ENCODE peak calls at places on chromosomes 16 and 17, in four cellular contexts. P is K562, O is GM12878, X is HepG2. L is an unnamed sample.

GRCh38 chr16:11964761-11965539 is at the start of gene TNFRSF17:
- DNase-seq in P (no peak), O (peak), X (no peak), L (no peak)

GRCh38 chr16:8937803-8938202 is 25.9 kb downstream of the USP7 start:
- DNase-seq in P (no peak), O (no peak), X (no peak), L (no peak)

GRCh38 chr17:32763855-32764439 is 113.0 kb downstream of the MYO1D start:
- DNase-seq in P (no peak), O (no peak), X (no peak), L (no peak)

GRCh38 chr17:50259484-50260324 is 14.6 kb upstream of the TMEM92 start:
- DNase-seq in P (peak), O (no peak), X (no peak), L (peak)

GRCh38 chr17:77306790-77307478 is 166.2 kb downstream of the SEC14L1 start:
- DNase-seq in P (no peak), O (no peak), X (peak), L (no peak)

GRCh38 chr17:81035389-81036127 is 607 bp downstream of the BAIAP2 start:
- DNase-seq in P (no peak), O (no peak), X (no peak), L (no peak)

GRCh38 chr17:40818343-40818732 is 4.1 kb downstream of the KRT10 start:
- DNase-seq in P (no peak), O (no peak), X (no peak), L (no peak)

GRCh38 chr17:40463122-40463550 is 19.9 kb downstream of the IGFBP4 start:
- DNase-seq in P (no peak), O (no peak), X (no peak), L (no peak)

GRCh38 chr16:56866955-56867830 is 2.2 kb downstream of the SLC12A3 start:
- DNase-seq in P (peak), O (no peak), X (peak), L (peak)

GRCh38 chr17:46950997-46951621 is 27.9 kb downstream of the RPRML start:
- DNase-seq in P (no peak), O (no peak), X (no peak), L (no peak)

GRCh38 chr16:84598391-84598750 is 19.5 kb downstream of the COTL1 start:
- DNase-seq in P (no peak), O (no peak), X (no peak), L (no peak)

GRCh38 chr17:5139454-5139725 is 23.6 kb downstream of the USP6 start:
- DNase-seq in P (no peak), O (no peak), X (no peak), L (no peak)

GRCh38 chr17:74742153-74742515 is 5.1 kb downstream of the RAB37 start:
- DNase-seq in P (no peak), O (peak), X (no peak), L (no peak)

GRCh38 chr17:37489197-37490001 is at the start of gene DUSP14:
- DNase-seq in P (peak), O (no peak), X (peak), L (peak)

GRCh38 chr16:82628741-82629140 is 2.0 kb downstream of the CDH13 start:
- DNase-seq in P (no peak), O (no peak), X (no peak), L (no peak)

GRCh38 chr16:82630219-82630618 is 3.5 kb downstream of the CDH13 start:
- DNase-seq in P (no peak), O (no peak), X (no peak), L (no peak)

GRCh38 chr16:82627811-82628339 is 1.1 kb downstream of the CDH13 start:
- DNase-seq in P (no peak), O (no peak), X (no peak), L (no peak)

GRCh38 chr16:82630688-82631087 is 3.9 kb downstream of the CDH13 start:
- DNase-seq in P (no peak), O (no peak), X (no peak), L (no peak)

GRCh38 chr16:82629441-82630027 is 2.8 kb downstream of the CDH13 start:
- DNase-seq in P (no peak), O (no peak), X (no peak), L (no peak)
- TF ChIP-seq BHLHE40 in P (no peak), O (no peak), X (no peak), L (no peak)

DNA sequence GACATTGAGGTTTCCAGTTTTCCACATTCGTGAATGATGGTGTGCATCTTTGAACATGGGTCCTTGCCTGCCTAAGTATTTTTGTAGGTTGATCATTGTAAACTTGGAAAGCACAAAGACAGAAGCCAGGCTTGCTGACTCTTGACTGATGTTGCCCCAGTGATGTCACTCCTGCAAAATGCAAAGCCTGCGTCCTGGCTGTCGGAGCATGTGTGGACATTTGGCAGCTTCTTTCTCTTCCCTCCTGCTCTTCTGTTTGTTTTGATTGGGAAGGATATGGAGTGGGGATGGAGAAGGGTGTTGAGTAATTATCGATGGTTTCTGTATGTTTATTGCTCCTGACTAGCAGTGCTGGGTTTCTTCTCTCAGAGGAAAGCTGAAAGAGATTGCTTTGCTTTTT is 3.2 kb downstream of the NDE1 start:
- DNase-seq in P (no peak), O (no peak), X (peak), L (no peak)
- TF ChIP-seq TARDBP in P (no peak), O (no peak), X (no peak), L (no peak)

GRCh38 chr17:27974531-27975145 is 67.8 kb upstream of the NLK start:
- DNase-seq in P (no peak), O (no peak), X (no peak), L (no peak)

GRCh38 chr17:27976331-27976730 is 66.1 kb upstream of the NLK start:
- DNase-seq in P (no peak), O (peak), X (no peak), L (no peak)

GRCh38 chr17:27974045-27974436 is 68.4 kb upstream of the NLK start:
- DNase-seq in P (no peak), O (no peak), X (no peak), L (no peak)

GRCh38 chr17:27973258-27974044 is 69.0 kb upstream of the NLK start:
- DNase-seq in P (no peak), O (no peak), X (no peak), L (no peak)

GRCh38 chr17:27975146-27976011 is 67.1 kb upstream of the NLK start:
- DNase-seq in P (peak), O (no peak), X (no peak), L (no peak)
- TF ChIP-seq BHLHE40 in P (no peak), O (peak), X (no peak), L (no peak)

GRCh38 chr16:3576211-3576610 is 992 bp downstream of the NLRC3 start:
- DNase-seq in P (no peak), O (no peak), X (no peak), L (no peak)

GRCh38 chr16:3578121-3578520 is 918 bp upstream of the NLRC3 start:
- DNase-seq in P (no peak), O (peak), X (no peak), L (no peak)

GRCh38 chr16:3575491-3575890 is 1.7 kb downstream of the NLRC3 start:
- DNase-seq in P (no peak), O (no peak), X (no peak), L (no peak)

GRCh38 chr16:3578610-3579551 is 1.7 kb upstream of the NLRC3 start:
- DNase-seq in P (peak), O (peak), X (no peak), L (no peak)

DNA sequence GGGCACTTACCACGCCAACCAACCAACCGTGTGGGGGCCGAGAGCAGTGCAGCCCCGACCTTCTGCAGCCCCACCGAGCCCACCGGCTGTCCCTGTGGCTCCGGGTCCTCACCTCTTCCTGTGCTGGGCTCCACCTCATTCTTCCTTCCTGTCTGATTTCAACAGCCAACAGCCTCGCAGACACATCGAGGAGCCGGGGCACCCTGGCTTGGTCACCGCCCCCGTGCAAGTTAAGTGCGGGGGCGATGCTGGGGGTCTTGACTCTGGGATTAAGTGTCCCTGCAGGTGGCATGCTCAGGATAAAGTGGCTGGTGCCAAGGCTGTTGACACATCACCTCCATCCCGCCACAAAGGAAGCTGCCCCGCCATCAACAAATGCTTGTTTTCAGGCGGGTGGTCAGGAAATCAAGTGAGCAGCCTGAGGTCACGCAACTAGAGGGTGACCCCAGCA is at the start of gene NLRC3:
- DNase-seq in P (no peak), O (no peak), X (no peak), L (no peak)
- TF ChIP-seq TARDBP in P (no peak), O (no peak), X (no peak), L (no peak)

GRCh38 chr16:30720694-30721093 is 21.7 kb downstream of the SRCAP start:
- DNase-seq in P (no peak), O (no peak), X (no peak), L (no peak)

GRCh38 chr16:30722443-30722842 is 23.5 kb downstream of the SRCAP start:
- DNase-seq in P (peak), O (no peak), X (no peak), L (no peak)

GRCh38 chr16:30721606-30722005 is 22.6 kb downstream of the SRCAP start:
- DNase-seq in P (no peak), O (no peak), X (no peak), L (no peak)

GRCh38 chr16:30720086-30720485 is 21.1 kb downstream of the SRCAP start:
- DNase-seq in P (no peak), O (no peak), X (no peak), L (no peak)

DNA sequence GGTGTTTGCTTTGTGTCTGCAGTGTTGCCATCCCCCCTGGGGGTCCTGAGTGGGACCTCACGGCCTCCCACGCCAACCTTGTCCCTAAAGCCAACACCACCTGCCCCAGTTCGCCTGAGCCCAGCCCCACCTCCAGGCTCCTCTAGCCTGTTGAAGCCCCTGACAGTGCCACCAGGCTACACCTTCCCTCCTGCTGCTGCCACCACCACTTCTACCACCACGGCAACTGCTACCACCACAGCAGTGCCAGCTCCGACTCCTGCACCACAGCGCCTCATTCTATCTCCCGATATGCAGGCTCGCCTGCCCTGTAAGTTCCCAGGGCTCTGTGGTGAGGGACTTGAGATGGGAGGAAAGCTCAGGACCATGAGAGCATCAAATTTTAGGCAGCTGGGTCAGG is 22.2 kb downstream of the SRCAP start:
- DNase-seq in P (no peak), O (no peak), X (no peak), L (no peak)
- TF ChIP-seq BHLHE40 in P (no peak), O (no peak), X (no peak), L (no peak)

L was measured in HEK293T.